ENCODE peak calls at places on chromosome 9, in five cellular contexts. V is H9, H is IMR-90, X is neuronal stem cell, S is H1. W is an unnamed sample.

GRCh38 chr9:87671925-87672324 is 54.0 kb upstream of the CTSL start:
- DNase-seq in H (no peak), S (peak; percentile 19), V (no peak), X (no peak), W (no peak)

GRCh38 chr9:35882265-35882848 is 12.2 kb upstream of the OR13J1 start:
- DNase-seq in X (peak; percentile 79), H (peak; percentile 71), V (peak; percentile 80), S (peak; percentile 91), W (peak; percentile 85)

GRCh38 chr9:106752581-106752980 is 110.4 kb upstream of the ZNF462 start:
- DNase-seq in X (no peak), V (no peak), H (peak; percentile 8), S (no peak), W (no peak)

GRCh38 chr9:105187781-105188180 is 56.7 kb upstream of the SLC44A1 start:
- DNase-seq in H (peak; percentile 86), V (no peak), S (no peak), X (no peak), W (peak; percentile 71)

GRCh38 chr9:83151627-83152137 is 88.7 kb upstream of the RASEF start:
- DNase-seq in H (no peak), S (no peak), X (no peak), V (no peak), W (no peak)

GRCh38 chr9:652896-653295 is 188.6 kb upstream of the DMRT1 start:
- DNase-seq in H (no peak), X (no peak), S (no peak), V (no peak), W (peak; percentile 7)

GRCh38 chr9:71403106-71403505 is 281.7 kb upstream of the TRPM3 start:
- DNase-seq in X (no peak), V (no peak), H (no peak), S (no peak), W (no peak)

GRCh38 chr9:72150653-72151052 is 1.4 kb downstream of the GDA start:
- DNase-seq in H (no peak), X (no peak), S (no peak), V (no peak), W (peak; percentile 52)

GRCh38 chr9:98383758-98384157 is 128.3 kb upstream of the TBC1D2 start:
- DNase-seq in S (no peak), V (no peak), X (no peak), H (peak; percentile 46), W (no peak)

GRCh38 chr9:37988041-37988440 is 81.0 kb downstream of the SHB start:
- DNase-seq in V (no peak), S (no peak), X (no peak), H (no peak), W (no peak)

GRCh38 chr9:117300686-117301085 is 114.2 kb downstream of the ASTN2 start:
- DNase-seq in X (no peak), S (no peak), H (no peak), V (no peak), W (no peak)

GRCh38 chr9:127801955-127802575 is 617 bp upstream of the FPGS start:
- DNase-seq in X (no peak), H (no peak), S (no peak), V (no peak), W (no peak)

GRCh38 chr9:573551-574410 is 267.7 kb upstream of the DMRT1 start:
- DNase-seq in H (no peak), V (peak; percentile 38), X (peak; percentile 27), S (no peak), W (peak; percentile 10)

GRCh38 chr9:27528886-27529315 is 713 bp downstream of the MOB3B start:
- DNase-seq in V (peak; percentile 59), S (peak; percentile 74), H (no peak), X (peak; percentile 61), W (peak; percentile 85)

GRCh38 chr9:107693620-107694326 is 204.2 kb upstream of the KLF4 start:
- DNase-seq in X (no peak), H (peak; percentile 64), S (no peak), V (no peak), W (no peak)

GRCh38 chr9:86321373-86321772 is 32.8 kb downstream of the TUT7 start:
- DNase-seq in V (no peak), S (no peak), H (peak; percentile 84), X (no peak), W (peak; percentile 75)

GRCh38 chr9:7791364-7791763 is 8.2 kb downstream of the DMAC1 start:
- DNase-seq in S (no peak), V (no peak), X (no peak), H (no peak), W (no peak)

GRCh38 chr9:107737987-107738743 is 248.6 kb upstream of the KLF4 start:
- DNase-seq in S (no peak), X (no peak), H (peak; percentile 95), V (no peak), W (no peak)

GRCh38 chr9:98135938-98136337 is 16.9 kb upstream of the TRIM14 start:
- DNase-seq in H (no peak), S (no peak), V (peak; percentile 10), X (no peak), W (no peak)

GRCh38 chr9:117344892-117345660 is 69.8 kb downstream of the ASTN2 start:
- DNase-seq in S (no peak), H (no peak), V (no peak), X (peak; percentile 18), W (no peak)

GRCh38 chr9:75649060-75649459 is 241.4 kb upstream of the PCSK5 start:
- DNase-seq in X (no peak), H (no peak), S (no peak), V (no peak), W (no peak)

GRCh38 chr9:87588339-87588738 is 90.7 kb downstream of the DAPK1 start:
- DNase-seq in X (no peak), V (no peak), S (no peak), H (no peak), W (no peak)

GRCh38 chr9:128523199-128523925 is 18.8 kb downstream of the GLE1 start:
- DNase-seq in X (no peak), S (no peak), V (peak; percentile 34), H (peak; percentile 67), W (no peak)

GRCh38 chr9:70046274-70047070 is 2.8 kb downstream of the MAMDC2 start:
- DNase-seq in H (no peak), V (peak; percentile 35), X (no peak), S (peak; percentile 44), W (no peak)

GRCh38 chr9:19036611-19037010 is 3.6 kb upstream of the SAXO1 start:
- DNase-seq in X (no peak), S (no peak), V (no peak), H (no peak), W (no peak)

DNA sequence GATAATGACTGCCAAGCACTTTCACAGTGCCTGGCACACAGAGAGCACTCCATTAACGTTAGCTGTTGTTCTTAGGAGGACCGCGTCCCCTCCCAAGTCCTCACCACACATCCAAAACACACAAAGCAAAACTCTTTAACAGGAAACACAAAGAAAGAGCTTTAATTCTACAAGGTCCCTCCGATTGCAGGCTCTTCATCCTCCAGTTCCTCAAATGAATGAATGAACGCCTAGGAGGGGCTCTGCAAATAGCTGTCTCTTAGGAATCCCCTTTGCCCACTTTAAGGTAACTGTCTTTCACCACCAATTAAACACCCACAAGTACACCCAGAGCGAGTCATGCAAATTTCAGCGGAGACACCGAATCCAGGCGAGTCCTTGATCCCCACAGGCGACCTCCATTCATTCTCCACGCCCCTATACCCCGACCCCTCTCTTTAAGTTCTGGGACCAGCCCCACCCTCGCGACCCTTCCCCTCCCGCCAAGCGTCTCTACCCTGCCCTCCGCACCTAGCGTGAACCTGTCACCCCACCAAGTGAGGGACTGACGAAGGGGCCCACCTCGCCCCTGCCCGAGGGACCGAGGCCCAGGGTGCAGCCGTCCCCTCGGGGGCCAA is 631 bp downstream of the TSC1 start:
- DNase-seq in V (no peak), S (no peak), X (no peak), H (no peak), W (no peak)
- H3K14ac ChIP-seq in V (peak overlapping the region; percentile 85), S (no peak overlapping the region), X (peak overlapping the region; percentile 95), H (peak overlapping the region; percentile 73), W (peak overlapping the region; percentile 90)

GRCh38 chr9:132878695-132879064 is at the start of gene SPACA9:
- DNase-seq in V (peak; percentile 76), X (peak; percentile 46), S (peak; percentile 79), H (peak; percentile 11), W (peak; percentile 63)
- H3K14ac ChIP-seq in V (no peak within 1 kb of the TSS), X (no peak within 1 kb of the TSS), S (no peak within 1 kb of the TSS), H (peak within 1 kb of the TSS; percentile 90), W (peak within 1 kb of the TSS; percentile 92)

DNA sequence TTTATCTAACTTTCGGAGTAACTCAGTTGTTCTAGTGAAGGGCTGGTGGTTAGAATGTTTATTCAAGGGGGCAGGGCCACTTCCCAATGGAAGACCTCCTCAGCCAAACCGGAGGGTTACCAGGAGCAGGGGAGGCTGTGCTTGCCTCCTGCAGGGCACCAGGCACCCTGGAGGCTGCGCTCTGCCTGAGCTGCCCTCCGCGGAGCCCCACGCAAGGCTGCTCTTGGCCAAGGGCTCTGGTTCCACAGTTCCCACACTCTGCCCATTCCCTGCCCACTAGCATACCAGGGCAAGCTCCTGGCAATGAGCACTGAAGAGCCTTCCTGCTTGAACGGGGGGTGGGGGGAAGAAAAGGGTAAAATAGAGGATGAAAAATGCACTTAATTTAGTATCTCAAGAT is 35.5 kb upstream of the PTCH1 start:
- DNase-seq in X (no peak), H (no peak), V (no peak), S (peak; percentile 56), W (no peak)
- H3K14ac ChIP-seq in X (peak overlapping the region; percentile 91), H (no peak overlapping the region), V (no peak overlapping the region), S (no peak overlapping the region), W (no peak overlapping the region)

DNA sequence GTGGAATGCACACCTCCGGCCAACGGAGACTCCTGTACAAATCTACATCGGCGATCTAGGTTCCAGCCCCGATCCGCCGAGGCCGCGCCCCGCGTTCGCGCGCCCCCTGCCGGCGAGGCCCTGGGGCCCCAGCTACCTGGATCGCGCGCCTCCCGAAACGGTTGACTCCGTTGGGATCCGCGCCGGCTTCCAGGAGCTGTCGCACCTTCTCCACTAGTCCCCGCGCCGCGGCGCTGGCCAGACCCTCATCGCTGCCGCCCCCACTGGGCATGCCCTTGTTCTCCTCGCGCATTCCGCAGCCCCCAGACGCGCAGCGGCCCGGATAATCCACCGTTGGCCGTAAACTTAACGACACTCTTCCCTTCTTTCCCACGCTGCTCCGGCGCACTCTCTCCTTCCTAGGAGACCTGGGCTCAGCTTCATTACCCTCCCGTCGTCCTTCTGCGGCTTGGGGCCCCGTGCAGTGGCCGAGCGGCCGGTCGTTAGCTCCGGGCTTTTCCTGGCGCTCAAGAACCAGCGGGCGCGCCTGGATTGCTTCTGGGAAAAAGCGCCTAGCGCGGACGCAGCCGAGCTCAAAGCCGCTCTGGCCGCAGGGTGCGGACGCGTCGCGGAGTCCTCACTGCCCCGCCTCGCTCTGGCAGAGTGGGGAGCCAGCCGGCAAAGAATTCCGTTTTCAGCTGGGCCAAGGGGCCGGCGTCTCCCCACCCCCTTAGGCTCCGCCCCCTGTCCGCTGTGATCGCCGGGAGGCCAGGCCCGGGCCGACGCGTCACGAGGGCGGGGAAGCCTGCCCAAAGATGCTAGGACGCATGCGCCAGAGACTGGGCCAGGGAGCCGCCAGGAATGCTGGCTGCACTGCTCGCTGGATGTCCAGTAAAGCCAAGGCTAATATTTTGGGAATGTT is at the start of gene CDKN2B:
- DNase-seq in X (peak; percentile 91), S (peak; percentile 97), H (peak; percentile 94), V (peak; percentile 95), W (peak; percentile 100)
- H3K14ac ChIP-seq in X (no peak within 1 kb of the TSS), S (no peak within 1 kb of the TSS), H (peak within 1 kb of the TSS; percentile 64), V (no peak within 1 kb of the TSS), W (peak within 1 kb of the TSS; percentile 82)

GRCh38 chr9:124869466-124869985 is 7.6 kb downstream of the ARPC5L start:
- DNase-seq in X (no peak), S (no peak), H (no peak), V (no peak), W (peak; percentile 22)
- H3K14ac ChIP-seq in X (peak overlapping the region; percentile 79), S (no peak overlapping the region), H (peak overlapping the region; percentile 90), V (peak overlapping the region; percentile 87), W (peak overlapping the region; percentile 94)

GRCh38 chr9:81214975-81215374 is 474.4 kb downstream of the TLE1 start:
- DNase-seq in H (no peak), X (no peak), V (no peak), S (no peak), W (no peak)
- H3K14ac ChIP-seq in H (no peak overlapping the region), X (no peak overlapping the region), V (no peak overlapping the region), S (no peak overlapping the region), W (no peak overlapping the region)